ENCODE peak calls at places on chromosomes 12 and 14, in seven cellular contexts. One of them, this sample, is unnamed. For H3K4me1, the result is how much of the 10 kb centered on the place peaks cover.

GRCh38 chr12:59407799-59408198 is 188.0 kb upstream of the SLC16A7 start:
- DNase-seq in aorta: no peak
- DNase-seq in suprapubic skin: no peak
- DNase-seq in sigmoid colon: no peak
- DNase-seq in GM23248: no peak
- DNase-seq in H1: no peak
- DNase-seq in RWPE2: no peak
- DNase-seq in this sample: no peak

GRCh38 chr12:31323466-31324115 is 2.4 kb downstream of the SINHCAF start:
- DNase-seq in aorta: peak
- DNase-seq in suprapubic skin: peak
- DNase-seq in sigmoid colon: peak
- DNase-seq in GM23248: peak
- DNase-seq in H1: peak
- DNase-seq in RWPE2: no peak
- DNase-seq in this sample: peak

GRCh38 chr12:120110550-120111501 is 5.7 kb downstream of the RAB35 start:
- DNase-seq in aorta: peak
- DNase-seq in suprapubic skin: no peak
- DNase-seq in sigmoid colon: peak
- DNase-seq in GM23248: no peak
- DNase-seq in H1: peak
- DNase-seq in RWPE2: no peak
- DNase-seq in this sample: peak

GRCh38 chr14:49408187-49408963 is 177.8 kb downstream of the RPS29 start:
- DNase-seq in aorta: no peak
- DNase-seq in suprapubic skin: no peak
- DNase-seq in sigmoid colon: no peak
- DNase-seq in GM23248: no peak
- DNase-seq in H1: no peak
- DNase-seq in RWPE2: no peak
- DNase-seq in this sample: no peak

GRCh38 chr12:39267886-39268285 is 175.0 kb downstream of the KIF21A start:
- DNase-seq in aorta: no peak
- DNase-seq in suprapubic skin: no peak
- DNase-seq in sigmoid colon: no peak
- DNase-seq in GM23248: no peak
- DNase-seq in H1: no peak
- DNase-seq in RWPE2: no peak
- DNase-seq in this sample: no peak

GRCh38 chr14:90193925-90194324 is 62.4 kb upstream of the PSMC1 start:
- DNase-seq in aorta: no peak
- DNase-seq in suprapubic skin: no peak
- DNase-seq in sigmoid colon: no peak
- DNase-seq in GM23248: no peak
- DNase-seq in H1: peak
- DNase-seq in RWPE2: no peak
- DNase-seq in this sample: no peak

GRCh38 chr12:50017653-50018052 is 7.6 kb downstream of the RACGAP1 start:
- DNase-seq in aorta: no peak
- DNase-seq in suprapubic skin: no peak
- DNase-seq in sigmoid colon: no peak
- DNase-seq in GM23248: peak
- DNase-seq in H1: no peak
- DNase-seq in RWPE2: no peak
- DNase-seq in this sample: no peak

GRCh38 chr12:120286768-120287490 is 4.8 kb downstream of the RNU4-2 start:
- DNase-seq in aorta: no peak
- DNase-seq in suprapubic skin: no peak
- DNase-seq in sigmoid colon: no peak
- DNase-seq in GM23248: no peak
- DNase-seq in H1: no peak
- DNase-seq in RWPE2: no peak
- DNase-seq in this sample: no peak

GRCh38 chr12:103944964-103945363 is 14.8 kb downstream of the HSP90B1 start:
- DNase-seq in aorta: no peak
- DNase-seq in suprapubic skin: no peak
- DNase-seq in sigmoid colon: no peak
- DNase-seq in GM23248: no peak
- DNase-seq in H1: no peak
- DNase-seq in RWPE2: no peak
- DNase-seq in this sample: no peak

GRCh38 chr14:39229222-39229543 is 4.5 kb upstream of the MIA2 start:
- DNase-seq in aorta: no peak
- DNase-seq in suprapubic skin: no peak
- DNase-seq in sigmoid colon: no peak
- DNase-seq in GM23248: peak
- DNase-seq in H1: no peak
- DNase-seq in RWPE2: no peak
- DNase-seq in this sample: no peak

GRCh38 chr14:74502236-74503019 is 8.9 kb downstream of the ISCA2 start:
- DNase-seq in aorta: peak
- DNase-seq in suprapubic skin: no peak
- DNase-seq in sigmoid colon: no peak
- DNase-seq in GM23248: peak
- DNase-seq in H1: no peak
- DNase-seq in RWPE2: peak
- DNase-seq in this sample: no peak

GRCh38 chr12:57212701-57213067 is 3.9 kb upstream of the NXPH4 start:
- DNase-seq in aorta: no peak
- DNase-seq in suprapubic skin: no peak
- DNase-seq in sigmoid colon: no peak
- DNase-seq in GM23248: no peak
- DNase-seq in H1: no peak
- DNase-seq in RWPE2: no peak
- DNase-seq in this sample: no peak

GRCh38 chr12:57210461-57210860 is 6.1 kb upstream of the NXPH4 start:
- DNase-seq in aorta: no peak
- DNase-seq in suprapubic skin: no peak
- DNase-seq in sigmoid colon: no peak
- DNase-seq in GM23248: no peak
- DNase-seq in H1: no peak
- DNase-seq in RWPE2: no peak
- DNase-seq in this sample: no peak

GRCh38 chr12:57209916-57210315 is 6.7 kb upstream of the NXPH4 start:
- DNase-seq in aorta: no peak
- DNase-seq in suprapubic skin: no peak
- DNase-seq in sigmoid colon: no peak
- DNase-seq in GM23248: no peak
- DNase-seq in H1: no peak
- DNase-seq in RWPE2: no peak
- DNase-seq in this sample: no peak

GRCh38 chr12:57211791-57212700 is 4.5 kb upstream of the NXPH4 start:
- DNase-seq in aorta: no peak
- DNase-seq in suprapubic skin: no peak
- DNase-seq in sigmoid colon: no peak
- DNase-seq in GM23248: peak
- DNase-seq in H1: no peak
- DNase-seq in RWPE2: no peak
- DNase-seq in this sample: no peak

DNA sequence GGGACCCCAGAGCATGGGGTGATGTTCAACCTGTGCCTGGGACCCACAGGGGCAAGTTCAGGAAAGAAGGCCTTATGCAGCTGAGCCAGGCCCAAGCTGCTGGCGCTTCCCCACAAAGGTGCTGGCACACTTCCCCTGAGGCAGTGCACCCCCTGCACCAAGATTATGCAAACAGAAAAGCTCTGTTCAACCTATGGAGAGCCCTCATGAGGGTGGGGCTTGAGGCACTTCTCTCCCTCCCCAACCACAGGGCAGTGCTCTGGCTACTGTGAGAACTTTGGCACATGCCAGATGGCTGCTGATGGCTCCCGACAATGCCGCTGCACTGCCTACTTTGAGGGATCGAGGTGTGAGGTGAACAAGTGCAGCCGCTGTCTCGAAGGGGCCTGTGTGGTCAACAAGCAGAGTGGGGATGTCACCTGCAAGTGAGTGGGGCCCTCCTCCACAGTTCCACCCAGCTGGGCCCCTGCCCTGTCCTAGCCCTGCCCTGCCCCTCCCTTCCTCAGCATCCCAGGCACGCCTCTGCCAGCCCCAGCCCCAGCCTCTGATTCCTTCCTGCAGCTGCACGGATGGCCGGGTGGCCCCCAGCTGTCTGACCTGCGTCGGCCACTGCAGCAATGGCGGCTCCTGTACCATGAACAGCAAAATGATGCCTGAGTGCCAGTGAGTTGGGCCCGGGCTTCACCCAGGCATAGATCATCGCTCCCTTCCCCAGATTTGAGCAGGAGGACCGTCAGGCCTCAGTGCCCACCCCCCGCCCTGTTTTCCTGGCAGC is 5.5 kb upstream of the NXPH4 start:
- DNase-seq in aorta: no peak
- DNase-seq in suprapubic skin: no peak
- DNase-seq in sigmoid colon: no peak
- DNase-seq in GM23248: no peak
- DNase-seq in H1: no peak
- DNase-seq in RWPE2: no peak
- DNase-seq in this sample: no peak
- H3K4me1 ChIP-seq in aorta: under half
- H3K4me1 ChIP-seq in suprapubic skin: under half
- H3K4me1 ChIP-seq in sigmoid colon: under half
- H3K4me1 ChIP-seq in GM23248: under half
- H3K4me1 ChIP-seq in H1: under half
- H3K4me1 ChIP-seq in RWPE2: under half
- H3K4me1 ChIP-seq in this sample: under half

GRCh38 chr14:68284333-68284732 is 464.8 kb downstream of the RAD51B start:
- DNase-seq in aorta: no peak
- DNase-seq in suprapubic skin: no peak
- DNase-seq in sigmoid colon: no peak
- DNase-seq in GM23248: peak
- DNase-seq in H1: no peak
- DNase-seq in RWPE2: no peak
- DNase-seq in this sample: no peak
- H3K4me1 ChIP-seq in aorta: under half
- H3K4me1 ChIP-seq in suprapubic skin: under half
- H3K4me1 ChIP-seq in sigmoid colon: under half
- H3K4me1 ChIP-seq in GM23248: under half
- H3K4me1 ChIP-seq in H1: under half
- H3K4me1 ChIP-seq in RWPE2: under half
- H3K4me1 ChIP-seq in this sample: under half

DNA sequence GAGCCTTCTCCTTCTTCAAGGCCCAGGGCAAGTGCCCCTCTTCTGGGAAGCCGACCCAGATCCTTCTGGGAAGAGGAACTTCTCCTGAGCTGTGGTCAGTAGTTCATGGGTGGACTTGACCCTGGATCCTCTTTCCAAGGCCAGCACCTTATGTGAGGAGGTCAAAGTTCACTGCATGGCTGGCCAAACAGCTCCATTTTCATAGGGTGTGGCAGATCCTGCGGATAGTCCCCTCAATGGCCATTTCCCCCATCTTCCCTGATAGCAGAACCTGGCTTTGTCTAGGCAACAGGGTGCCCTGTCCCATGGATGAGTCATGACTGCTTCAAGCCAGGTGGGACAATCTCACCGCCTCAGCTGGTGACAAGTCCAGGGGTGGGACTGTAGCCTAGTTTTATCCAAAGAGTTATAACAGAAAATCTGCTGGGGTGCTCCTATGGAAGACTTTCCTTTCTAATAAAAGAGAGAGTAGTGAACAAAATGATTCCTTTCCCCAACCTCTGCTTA is 10.3 kb downstream of the ASB2 start:
- DNase-seq in aorta: no peak
- DNase-seq in suprapubic skin: no peak
- DNase-seq in sigmoid colon: no peak
- DNase-seq in GM23248: no peak
- DNase-seq in H1: no peak
- DNase-seq in RWPE2: no peak
- DNase-seq in this sample: peak
- H3K4me1 ChIP-seq in aorta: under half
- H3K4me1 ChIP-seq in suprapubic skin: under half
- H3K4me1 ChIP-seq in sigmoid colon: under half
- H3K4me1 ChIP-seq in GM23248: under half
- H3K4me1 ChIP-seq in H1: under half
- H3K4me1 ChIP-seq in RWPE2: under half
- H3K4me1 ChIP-seq in this sample: under half

GRCh38 chr12:122086088-122086487 is 7.5 kb downstream of the MLXIP start:
- DNase-seq in aorta: peak
- DNase-seq in suprapubic skin: no peak
- DNase-seq in sigmoid colon: peak
- DNase-seq in GM23248: no peak
- DNase-seq in H1: no peak
- DNase-seq in RWPE2: no peak
- DNase-seq in this sample: no peak
- H3K4me1 ChIP-seq in aorta: under half
- H3K4me1 ChIP-seq in suprapubic skin: half or more
- H3K4me1 ChIP-seq in sigmoid colon: under half
- H3K4me1 ChIP-seq in GM23248: under half
- H3K4me1 ChIP-seq in H1: under half
- H3K4me1 ChIP-seq in RWPE2: under half
- H3K4me1 ChIP-seq in this sample: under half

GRCh38 chr12:52232916-52233461 is at the start of gene KRT7:
- DNase-seq in aorta: peak
- DNase-seq in suprapubic skin: no peak
- DNase-seq in sigmoid colon: peak
- DNase-seq in GM23248: no peak
- DNase-seq in H1: peak
- DNase-seq in RWPE2: peak
- DNase-seq in this sample: peak

GRCh38 chr12:52235822-52236291 is 2.8 kb downstream of the KRT7 start:
- DNase-seq in aorta: no peak
- DNase-seq in suprapubic skin: no peak
- DNase-seq in sigmoid colon: peak
- DNase-seq in GM23248: no peak
- DNase-seq in H1: no peak
- DNase-seq in RWPE2: peak
- DNase-seq in this sample: no peak

GRCh38 chr12:52235001-52235760 is 2.1 kb downstream of the KRT7 start:
- DNase-seq in aorta: no peak
- DNase-seq in suprapubic skin: no peak
- DNase-seq in sigmoid colon: peak
- DNase-seq in GM23248: peak
- DNase-seq in H1: no peak
- DNase-seq in RWPE2: peak
- DNase-seq in this sample: peak

GRCh38 chr12:52233462-52234141 is 559 bp downstream of the KRT7 start:
- DNase-seq in aorta: peak
- DNase-seq in suprapubic skin: no peak
- DNase-seq in sigmoid colon: peak
- DNase-seq in GM23248: no peak
- DNase-seq in H1: peak
- DNase-seq in RWPE2: peak
- DNase-seq in this sample: peak

GRCh38 chr12:52234226-52234810 is 1.3 kb downstream of the KRT7 start:
- DNase-seq in aorta: peak
- DNase-seq in suprapubic skin: no peak
- DNase-seq in sigmoid colon: peak
- DNase-seq in GM23248: no peak
- DNase-seq in H1: no peak
- DNase-seq in RWPE2: peak
- DNase-seq in this sample: peak
- H3K4me1 ChIP-seq in aorta: under half
- H3K4me1 ChIP-seq in suprapubic skin: under half
- H3K4me1 ChIP-seq in sigmoid colon: under half
- H3K4me1 ChIP-seq in GM23248: under half
- H3K4me1 ChIP-seq in H1: under half
- H3K4me1 ChIP-seq in RWPE2: half or more
- H3K4me1 ChIP-seq in this sample: half or more

DNA sequence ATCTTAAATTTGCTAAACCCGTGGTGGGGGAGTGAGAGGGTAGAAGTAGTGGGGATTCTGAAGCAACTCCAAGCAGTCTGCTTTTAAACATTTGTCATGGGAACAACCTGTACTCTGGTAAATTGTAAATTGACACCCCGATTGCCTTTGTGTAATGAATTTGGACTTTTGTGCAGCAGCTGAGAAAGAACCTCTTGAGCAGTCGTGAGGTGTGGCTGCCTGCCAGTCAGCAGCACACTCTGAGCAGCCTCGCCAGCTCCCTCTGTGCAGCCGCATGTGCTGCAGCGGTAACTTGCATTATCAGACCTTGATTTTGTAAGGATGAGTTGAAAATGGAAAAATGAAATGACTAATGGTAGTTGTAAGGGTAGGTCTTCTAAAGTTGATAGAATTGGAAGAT is 74.3 kb downstream of the SUSD6 start:
- DNase-seq in aorta: peak
- DNase-seq in suprapubic skin: no peak
- DNase-seq in sigmoid colon: peak
- DNase-seq in GM23248: peak
- DNase-seq in H1: no peak
- DNase-seq in RWPE2: no peak
- DNase-seq in this sample: peak
- H3K4me1 ChIP-seq in aorta: under half
- H3K4me1 ChIP-seq in suprapubic skin: half or more
- H3K4me1 ChIP-seq in sigmoid colon: under half
- H3K4me1 ChIP-seq in GM23248: under half
- H3K4me1 ChIP-seq in H1: under half
- H3K4me1 ChIP-seq in RWPE2: under half
- H3K4me1 ChIP-seq in this sample: under half

This sample was measured in osteoblast.